ENCODE peak calls at places on chromosomes 5 and 9, in eight cellular contexts. A is stimulated activated effector memory CD8-positive, alpha-beta T cell treated with anti-CD3 and anti-CD28 coated beads, Interleukin-12 subunit alpha, Interleukin-12 subunit beta, amount 100 ng/mL, for 72 hours; X is NAMALWA; O is Daoy; F is NCI-H1105; P is breast epithelium; Z is stimulated activated CD8-positive, alpha-beta memory T cell treated with anti-CD3 and anti-CD28 coated beads, Interleukin-15, amount 100 ng/mL, for 24 hours; U is GM12864. J is an unnamed sample.

GRCh38 chr5:74257645-74258328 is 382.7 kb downstream of the ENC1 start:
- DNase-seq in F (no peak), X (peak; percentile 35), U (peak; percentile 40), P (peak; percentile 23), O (no peak), Z (no peak), A (no peak), J (no peak)

GRCh38 chr5:179818746-179819295 is 1.9 kb upstream of the SQSTM1 start:
- DNase-seq in A (peak; percentile 94), P (peak; percentile 96), Z (peak; percentile 55), O (peak; percentile 98), X (peak; percentile 85), U (peak; percentile 82), F (peak; percentile 49), J (peak; percentile 74)

GRCh38 chr5:14153932-14154646 is 10.9 kb downstream of the TRIO start:
- DNase-seq in Z (no peak), P (peak; percentile 51), U (no peak), A (no peak), O (peak; percentile 88), F (no peak), X (no peak), J (no peak)

GRCh38 chr5:76861616-76862015 is 11.8 kb downstream of the S100Z start:
- DNase-seq in U (no peak), Z (no peak), F (no peak), O (no peak), A (no peak), X (no peak), P (no peak), J (no peak)

GRCh38 chr5:170420809-170421412 is 31.7 kb upstream of the KCNMB1 start:
- DNase-seq in U (peak; percentile 36), F (peak; percentile 11), X (peak; percentile 74), Z (no peak), O (peak; percentile 58), A (peak; percentile 69), P (peak; percentile 45), J (peak; percentile 77)

GRCh38 chr5:14143843-14144585 is 872 bp downstream of the TRIO start:
- DNase-seq in P (peak; percentile 32), A (peak; percentile 73), X (peak; percentile 61), Z (peak; percentile 10), U (no peak), F (no peak), O (peak; percentile 46), J (peak; percentile 76)

GRCh38 chr9:116157436-116158138 is 4.0 kb downstream of the PAPPA start:
- DNase-seq in A (no peak), X (no peak), F (no peak), P (no peak), O (peak; percentile 90), Z (no peak), U (no peak), J (peak; percentile 65)

GRCh38 chr9:13857521-13857920 is 456.4 kb downstream of the NFIB start:
- DNase-seq in O (no peak), A (no peak), P (no peak), F (no peak), X (no peak), U (no peak), Z (no peak), J (no peak)

GRCh38 chr9:89204811-89205210 is 26.2 kb upstream of the SHC3 start:
- DNase-seq in X (no peak), A (no peak), U (no peak), Z (no peak), P (no peak), F (no peak), O (no peak), J (no peak)